ENCODE peak calls at places on chromosomes 6 and 20, in six cellular contexts. H, S, G, B, Y and X are unnamed samples.

GRCh38 chr6:5012531-5012930 is 8.7 kb upstream of the RPP40 start:
- DNase-seq in H (no peak), S (no peak), G (no peak), B (no peak), Y (no peak), X (no peak)

GRCh38 chr6:56957856-56958255 is 2.9 kb downstream of the BEND6 start:
- DNase-seq in H (no peak), S (no peak), G (no peak), B (no peak), Y (no peak), X (no peak)

GRCh38 chr20:48751871-48752270 is 75.9 kb downstream of the PREX1 start:
- DNase-seq in H (no peak), S (no peak), G (no peak), B (no peak), Y (no peak), X (no peak)

GRCh38 chr20:2022163-2022562 is 28.3 kb upstream of the PDYN start:
- DNase-seq in H (no peak), S (no peak), G (no peak), B (no peak), Y (no peak), X (no peak)

GRCh38 chr20:43563991-43564390 is 5.2 kb downstream of the SGK2 start:
- DNase-seq in H (no peak), S (no peak), G (no peak), B (no peak), Y (no peak), X (no peak)

GRCh38 chr20:2911200-2911599 is 37.9 kb downstream of the PTPRA start:
- DNase-seq in H (no peak), S (no peak), G (no peak), B (no peak), Y (no peak), X (no peak)

GRCh38 chr20:50294164-50295088 is 103.8 kb downstream of the CEBPB start:
- DNase-seq in H (peak), S (peak), G (no peak), B (no peak), Y (no peak), X (no peak)

GRCh38 chr20:38290829-38291581 is 13.0 kb upstream of the BPI start:
- DNase-seq in H (no peak), S (peak), G (peak), B (no peak), Y (peak), X (no peak)

GRCh38 chr20:4949833-4950178 is 51.5 kb downstream of the SLC23A2 start:
- DNase-seq in H (no peak), S (no peak), G (no peak), B (peak), Y (peak), X (no peak)

GRCh38 chr6:113381957-113382356 is 475.2 kb upstream of the MARCKS start:
- DNase-seq in H (no peak), S (no peak), G (peak), B (no peak), Y (peak), X (no peak)

GRCh38 chr6:83546636-83547035 is 34.3 kb downstream of the PRSS35 start:
- DNase-seq in H (no peak), S (no peak), G (no peak), B (no peak), Y (no peak), X (no peak)

GRCh38 chr6:128327890-128328289 is 192.5 kb downstream of the PTPRK start:
- DNase-seq in H (no peak), S (no peak), G (no peak), B (no peak), Y (no peak), X (no peak)

GRCh38 chr6:147207851-147208754 is 3.9 kb downstream of the STXBP5 start:
- DNase-seq in H (no peak), S (no peak), G (no peak), B (no peak), Y (no peak), X (no peak)

GRCh38 chr6:2858678-2859324 is 17.1 kb upstream of the SERPINB1 start:
- DNase-seq in H (no peak), S (no peak), G (no peak), B (no peak), Y (no peak), X (no peak)

GRCh38 chr6:3825331-3825831 is 23.8 kb upstream of the FAM50B start:
- DNase-seq in H (peak), S (peak), G (peak), B (no peak), Y (peak), X (peak)

GRCh38 chr6:44789061-44789460 is 401.6 kb downstream of the CDC5L start:
- DNase-seq in H (no peak), S (no peak), G (no peak), B (no peak), Y (no peak), X (no peak)

GRCh38 chr20:63738687-63739128 is 868 bp upstream of the SLC2A4RG start:
- DNase-seq in H (peak), S (peak), G (peak), B (peak), Y (peak), X (no peak)

GRCh38 chr6:35128496-35128895 is 12.6 kb downstream of the TCP11 start:
- DNase-seq in H (no peak), S (no peak), G (no peak), B (no peak), Y (no peak), X (no peak)

GRCh38 chr6:130369821-130370220 is 4.0 kb downstream of the TMEM200A start:
- DNase-seq in H (no peak), S (no peak), G (no peak), B (no peak), Y (no peak), X (no peak)

GRCh38 chr6:105786890-105787655 is 299.1 kb upstream of the PRDM1 start:
- DNase-seq in H (no peak), S (no peak), G (no peak), B (no peak), Y (no peak), X (no peak)

GRCh38 chr20:53963670-53964466 is 106.5 kb downstream of the BCAS1 start:
- DNase-seq in H (no peak), S (no peak), G (no peak), B (no peak), Y (no peak), X (no peak)

GRCh38 chr6:39044181-39044580 is 4.4 kb upstream of the GLP1R start:
- DNase-seq in H (no peak), S (no peak), G (no peak), B (no peak), Y (no peak), X (no peak)

GRCh38 chr6:74891358-74891811 is 314.5 kb downstream of the COL12A1 start:
- DNase-seq in H (no peak), S (peak), G (peak), B (no peak), Y (no peak), X (no peak)

GRCh38 chr6:5536644-5537043 is 275.3 kb downstream of the FARS2 start:
- DNase-seq in H (no peak), S (no peak), G (no peak), B (no peak), Y (no peak), X (no peak)

GRCh38 chr20:37238426-37238825 is 23.2 kb downstream of the GHRH start:
- DNase-seq in H (no peak), S (no peak), G (no peak), B (no peak), Y (no peak), X (no peak)

GRCh38 chr20:50590348-50590664 is 80.1 kb downstream of the PTPN1 start:
- DNase-seq in H (no peak), S (no peak), G (no peak), B (no peak), Y (no peak), X (no peak)

GRCh38 chr6:130713144-130713543 is 114.1 kb upstream of the SMLR1 start:
- DNase-seq in H (no peak), S (no peak), G (no peak), B (no peak), Y (no peak), X (peak)

GRCh38 chr6:119713903-119714302 is 364.3 kb upstream of the MAN1A1 start:
- DNase-seq in H (no peak), S (no peak), G (no peak), B (no peak), Y (no peak), X (no peak)

GRCh38 chr6:39113788-39114187 is 1.2 kb downstream of the SAYSD1 start:
- DNase-seq in H (no peak), S (no peak), G (no peak), B (no peak), Y (no peak), X (no peak)

DNA sequence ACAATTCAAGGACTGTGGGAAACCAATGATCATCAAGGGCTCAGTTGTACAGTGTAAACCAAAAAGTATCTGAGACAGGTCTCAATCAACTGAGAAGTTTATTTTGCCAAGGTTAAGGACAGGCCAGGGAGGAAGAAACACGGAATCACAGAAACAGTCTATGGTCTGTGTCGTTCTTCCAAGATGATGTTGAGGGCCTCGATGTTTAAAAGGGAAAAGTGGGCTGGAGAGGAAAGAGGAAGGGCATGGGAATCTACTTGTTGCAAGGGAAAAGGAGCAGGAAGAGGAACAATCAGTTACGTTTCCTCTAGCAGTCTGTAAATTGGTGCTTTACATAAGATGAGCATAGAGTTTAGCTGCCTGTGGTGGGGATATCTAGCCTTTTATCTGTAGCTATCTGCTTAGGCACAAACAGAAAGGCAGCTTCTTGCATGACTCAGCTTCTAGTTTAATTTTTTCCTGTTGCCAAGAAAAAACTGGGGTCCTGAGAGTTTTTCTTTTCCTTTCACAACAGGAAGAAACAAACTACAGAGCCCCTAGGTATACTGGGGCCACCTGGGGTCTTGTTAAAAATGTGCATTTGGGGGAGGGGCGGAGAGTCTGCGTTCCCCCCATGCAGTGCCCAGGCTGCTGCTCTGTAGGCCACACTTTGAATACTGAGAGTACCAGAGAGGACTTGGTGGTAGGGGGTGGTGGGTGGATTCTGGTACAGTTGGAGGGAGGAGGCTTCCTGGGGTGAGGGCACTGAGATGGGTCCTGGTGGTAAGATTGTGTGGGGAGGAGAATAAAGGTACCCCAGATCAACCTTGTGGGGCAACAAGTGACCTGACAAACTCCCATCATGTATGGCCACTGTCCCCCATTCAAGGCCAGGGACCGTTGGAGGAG is 35.3 kb upstream of the EZR start:
- DNase-seq in H (no peak), S (no peak), G (no peak), B (no peak), Y (no peak), X (no peak)
- H3K27ac ChIP-seq in H (no peak), S (no peak), G (no peak), B (peak), Y (no peak), X (no peak)

GRCh38 chr20:33671573-33672288 is 2.5 kb downstream of the NECAB3 start:
- DNase-seq in H (no peak), S (no peak), G (no peak), B (no peak), Y (no peak), X (no peak)
- H3K27ac ChIP-seq in H (no peak), S (peak), G (no peak), B (no peak), Y (no peak), X (no peak)

GRCh38 chr6:162712694-162713093 is 14.9 kb downstream of the PRKN start:
- DNase-seq in H (no peak), S (no peak), G (no peak), B (no peak), Y (no peak), X (no peak)

GRCh38 chr6:162709431-162709830 is 18.1 kb downstream of the PRKN start:
- DNase-seq in H (no peak), S (no peak), G (no peak), B (no peak), Y (no peak), X (no peak)

GRCh38 chr6:162710438-162710837 is 17.1 kb downstream of the PRKN start:
- DNase-seq in H (no peak), S (no peak), G (no peak), B (no peak), Y (no peak), X (no peak)

GRCh38 chr6:162711376-162711775 is 16.2 kb downstream of the PRKN start:
- DNase-seq in H (no peak), S (no peak), G (no peak), B (no peak), Y (no peak), X (no peak)

DNA sequence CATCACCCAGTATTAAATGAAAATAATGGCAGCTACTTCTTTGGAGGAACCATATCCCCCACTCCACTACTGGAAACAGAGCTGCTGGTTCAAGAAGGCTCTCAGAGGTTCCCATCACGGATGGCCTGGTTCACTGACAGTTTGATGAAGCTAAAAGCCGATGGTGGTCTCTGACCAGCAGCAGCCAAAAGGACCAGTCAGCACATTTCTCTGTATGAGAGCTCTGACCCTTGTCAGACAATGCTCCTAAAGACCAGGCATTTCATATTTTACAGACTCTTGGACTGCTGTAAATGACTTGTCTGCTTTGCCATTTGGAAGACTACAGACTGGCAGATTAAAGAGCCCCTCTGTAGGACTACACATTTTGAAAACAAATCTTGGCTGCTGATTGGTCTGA is 16.6 kb downstream of the PRKN start:
- DNase-seq in H (no peak), S (no peak), G (no peak), B (no peak), Y (no peak), X (no peak)
- H3K27ac ChIP-seq in H (no peak), S (no peak), G (no peak), B (no peak), Y (no peak), X (no peak)

DNA sequence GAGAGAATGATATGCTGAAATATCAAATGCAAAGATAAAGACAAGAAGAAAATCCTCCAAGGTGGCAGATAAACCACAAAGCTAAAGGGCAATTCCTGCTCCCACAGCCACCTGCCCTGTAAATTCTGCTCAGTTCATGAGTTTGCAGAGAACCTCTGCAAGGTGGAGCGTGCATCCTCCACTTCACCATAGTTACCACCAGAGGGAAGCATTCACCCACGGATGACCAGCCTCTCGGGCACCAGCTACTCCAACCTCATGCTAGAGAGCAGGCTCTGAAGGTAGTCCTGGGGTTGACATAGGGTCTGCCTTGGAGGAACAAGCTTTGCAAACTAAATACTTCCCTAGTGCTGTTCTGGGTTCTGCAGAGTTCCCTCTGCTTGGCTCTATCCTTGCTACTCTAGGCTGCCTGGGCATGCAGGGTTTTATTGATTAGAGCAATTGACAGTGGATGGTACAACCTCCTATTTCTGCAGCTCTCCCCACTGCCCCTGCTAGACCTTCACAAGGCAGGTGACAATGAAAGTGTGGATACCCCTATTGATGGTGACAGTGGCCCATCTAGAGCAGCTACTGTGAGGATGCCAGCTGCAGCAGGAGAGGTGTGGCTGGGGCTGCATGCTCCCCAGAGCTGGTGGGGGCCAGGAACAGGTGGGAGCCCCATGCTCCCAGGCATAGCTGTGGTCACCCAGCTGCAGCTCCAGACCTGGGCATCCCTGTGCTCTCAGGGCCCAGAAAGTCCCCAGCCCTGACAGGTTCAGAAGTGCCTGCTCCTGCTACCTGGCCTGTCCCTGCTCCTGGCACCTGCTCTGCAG is 51.1 kb downstream of the GGTLC1 start:
- DNase-seq in H (no peak), S (no peak), G (peak), B (peak), Y (peak), X (peak)
- H3K27ac ChIP-seq in H (no peak), S (no peak), G (no peak), B (no peak), Y (no peak), X (no peak)